ENCODE peak calls at places on chromosomes 13 and 19, in seven cellular contexts. A, C, V, J, T, E and Q are unnamed samples.

GRCh38 chr19:56866563-56866962 is 26.0 kb upstream of the PEG3 start:
- DNase-seq in A (no peak), C (no peak), V (no peak), J (no peak), T (no peak), E (no peak), Q (no peak)

GRCh38 chr13:99421271-99421670 is 80.0 kb upstream of the TM9SF2 start:
- DNase-seq in A (no peak), C (no peak), V (no peak), J (no peak), T (no peak), E (peak; percentile 34), Q (no peak)

GRCh38 chr13:21825801-21826200 is 154.9 kb downstream of the FGF9 start:
- DNase-seq in A (no peak), C (peak; percentile 18), V (no peak), J (no peak), T (no peak), E (no peak), Q (no peak)

GRCh38 chr13:35475960-35476943 is at the start of gene MAB21L1:
- DNase-seq in A (peak; percentile 83), C (peak; percentile 19), V (peak; percentile 75), J (no peak), T (peak; percentile 39), E (no peak), Q (peak; percentile 49)

GRCh38 chr13:114073881-114074551 is 58.4 kb downstream of the RASA3 start:
- DNase-seq in A (peak; percentile 38), C (no peak), V (no peak), J (no peak), T (no peak), E (peak; percentile 40), Q (no peak)

GRCh38 chr13:110138700-110139036 is 168.3 kb downstream of the COL4A1 start:
- DNase-seq in A (no peak), C (no peak), V (no peak), J (peak; percentile 21), T (no peak), E (no peak), Q (no peak)

GRCh38 chr13:39347926-39348901 is 254.8 kb downstream of the LHFPL6 start:
- DNase-seq in A (no peak), C (no peak), V (peak; percentile 20), J (no peak), T (no peak), E (no peak), Q (peak; percentile 68)

GRCh38 chr13:47598340-47598911 is 402.6 kb downstream of the SUCLA2 start:
- DNase-seq in A (no peak), C (peak; percentile 13), V (no peak), J (no peak), T (no peak), E (no peak), Q (peak; percentile 7)

GRCh38 chr19:45087531-45087930 is 5.4 kb upstream of the PPP1R37 start:
- DNase-seq in A (no peak), C (no peak), V (no peak), J (no peak), T (no peak), E (no peak), Q (no peak)

GRCh38 chr13:44574466-44574855 is 1.7 kb downstream of the TSC22D1 start:
- DNase-seq in A (no peak), C (peak; percentile 36), V (no peak), J (no peak), T (no peak), E (no peak), Q (no peak)

GRCh38 chr13:78241278-78241919 is 322.8 kb upstream of the EDNRB start:
- DNase-seq in A (no peak), C (peak; percentile 11), V (peak; percentile 72), J (peak; percentile 0), T (peak; percentile 8), E (peak; percentile 65), Q (peak; percentile 84)

GRCh38 chr13:62387642-62388041 is 972.0 kb upstream of the PCDH20 start:
- DNase-seq in A (no peak), C (peak; percentile 36), V (no peak), J (no peak), T (peak; percentile 6), E (no peak), Q (peak; percentile 51)

GRCh38 chr13:106143392-106143791 is 392.1 kb downstream of the EFNB2 start:
- DNase-seq in A (no peak), C (peak; percentile 90), V (no peak), J (no peak), T (no peak), E (no peak), Q (no peak)

GRCh38 chr19:18470153-18470552 is 32.2 kb upstream of the ISYNA1 start:
- DNase-seq in A (no peak), C (no peak), V (peak; percentile 50), J (no peak), T (no peak), E (no peak), Q (peak; percentile 79)

GRCh38 chr13:33970746-33971145 is 152.8 kb downstream of the RFC3 start:
- DNase-seq in A (no peak), C (no peak), V (no peak), J (no peak), T (no peak), E (no peak), Q (no peak)

GRCh38 chr13:20090349-20090748 is 70.5 kb downstream of the GJA3 start:
- DNase-seq in A (no peak), C (no peak), V (no peak), J (no peak), T (no peak), E (no peak), Q (no peak)

GRCh38 chr13:34152409-34152808 is 334.5 kb downstream of the RFC3 start:
- DNase-seq in A (no peak), C (no peak), V (no peak), J (no peak), T (peak; percentile 51), E (no peak), Q (no peak)

GRCh38 chr13:110758195-110758594 is 44.7 kb downstream of the ING1 start:
- DNase-seq in A (no peak), C (peak; percentile 72), V (no peak), J (no peak), T (peak; percentile 25), E (no peak), Q (no peak)

GRCh38 chr13:34303346-34303745 is 485.4 kb downstream of the RFC3 start:
- DNase-seq in A (no peak), C (no peak), V (no peak), J (no peak), T (peak; percentile 100), E (no peak), Q (no peak)

GRCh38 chr19:31175564-31176348 is 173.5 kb downstream of the TSHZ3 start:
- DNase-seq in A (no peak), C (no peak), V (no peak), J (no peak), T (no peak), E (no peak), Q (no peak)

GRCh38 chr19:53903055-53903680 is 5.9 kb upstream of the CACNG7 start:
- DNase-seq in A (no peak), C (peak; percentile 30), V (peak; percentile 72), J (no peak), T (peak; percentile 50), E (no peak), Q (peak; percentile 97)

DNA sequence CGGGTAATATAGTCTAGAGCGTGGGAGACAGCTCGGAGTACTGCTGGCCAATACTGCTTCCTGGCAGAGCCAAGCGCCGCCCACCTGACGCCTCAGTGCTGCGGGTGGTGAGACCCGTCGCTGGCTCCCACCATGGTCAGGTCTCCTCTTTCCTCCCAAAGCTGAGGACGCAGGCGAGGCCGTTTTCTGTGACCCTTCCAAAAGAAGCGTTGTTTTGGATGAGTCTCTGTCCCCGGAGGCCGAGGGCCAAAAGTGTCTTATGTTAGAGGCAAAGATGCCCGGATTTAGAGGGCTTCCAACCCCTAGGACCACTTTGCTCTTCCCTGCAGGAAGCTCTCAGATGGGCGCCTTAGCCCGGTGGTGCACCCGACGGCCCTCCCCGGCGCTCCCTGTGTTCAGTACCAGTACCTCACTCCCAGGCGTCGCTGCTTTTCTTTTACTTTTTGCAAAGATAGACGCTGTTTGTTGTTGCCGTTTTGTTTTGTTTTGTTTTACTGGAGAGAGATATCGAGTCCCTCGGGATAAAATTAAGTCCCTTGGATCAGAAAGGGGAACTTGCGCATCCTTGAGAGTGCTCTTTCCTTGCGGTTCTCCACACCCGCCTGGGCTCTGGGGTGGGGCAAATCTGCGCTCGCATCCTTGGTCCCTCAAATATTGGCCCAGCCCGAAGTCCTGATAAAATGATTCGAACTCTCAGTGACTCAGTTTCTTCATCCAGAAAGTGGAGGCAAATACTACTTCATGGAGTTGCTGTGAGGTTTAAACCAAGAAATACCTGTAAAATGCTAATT is 7.0 kb downstream of the PDX1 start:
- DNase-seq in A (no peak), C (no peak), V (no peak), J (no peak), T (no peak), E (no peak), Q (peak; percentile 62)
- H3K4me1 ChIP-seq in A (peaks cover 22% of the 10 kb centered on the region), C (no peaks in the 10 kb centered on the region), V (no peaks in the 10 kb centered on the region), J (no peaks in the 10 kb centered on the region), T (no peaks in the 10 kb centered on the region), E (peaks cover under 1% of the 10 kb centered on the region), Q (peaks cover 35% of the 10 kb centered on the region)

GRCh38 chr13:46176756-46177155 is 5.2 kb downstream of the LCP1 start:
- DNase-seq in A (no peak), C (no peak), V (no peak), J (no peak), T (no peak), E (no peak), Q (no peak)

GRCh38 chr13:46178143-46178542 is 3.8 kb downstream of the LCP1 start:
- DNase-seq in A (no peak), C (no peak), V (no peak), J (no peak), T (no peak), E (no peak), Q (no peak)

GRCh38 chr13:46180393-46180792 is 1.6 kb downstream of the LCP1 start:
- DNase-seq in A (no peak), C (no peak), V (no peak), J (no peak), T (no peak), E (no peak), Q (no peak)

GRCh38 chr13:46179576-46180368 is 2.2 kb downstream of the LCP1 start:
- DNase-seq in A (peak; percentile 73), C (no peak), V (no peak), J (no peak), T (no peak), E (peak; percentile 75), Q (no peak)

GRCh38 chr13:46178821-46179220 is 3.2 kb downstream of the LCP1 start:
- DNase-seq in A (no peak), C (no peak), V (no peak), J (no peak), T (no peak), E (no peak), Q (no peak)
- H3K4me1 ChIP-seq in A (no peaks in the 10 kb centered on the region), C (no peaks in the 10 kb centered on the region), V (no peaks in the 10 kb centered on the region), J (no peaks in the 10 kb centered on the region), T (peaks cover 8% of the 10 kb centered on the region), E (peaks cover 15% of the 10 kb centered on the region), Q (peaks cover 14% of the 10 kb centered on the region)

GRCh38 chr13:73718248-73718647 is 416.0 kb downstream of the KLF12 start:
- DNase-seq in A (no peak), C (no peak), V (no peak), J (no peak), T (no peak), E (no peak), Q (no peak)
- H3K4me1 ChIP-seq in A (peaks cover 17% of the 10 kb centered on the region), C (no peaks in the 10 kb centered on the region), V (peaks cover 8% of the 10 kb centered on the region), J (peaks cover 9% of the 10 kb centered on the region), T (peaks cover 16% of the 10 kb centered on the region), E (peaks cover 13% of the 10 kb centered on the region), Q (peaks cover 41% of the 10 kb centered on the region)

DNA sequence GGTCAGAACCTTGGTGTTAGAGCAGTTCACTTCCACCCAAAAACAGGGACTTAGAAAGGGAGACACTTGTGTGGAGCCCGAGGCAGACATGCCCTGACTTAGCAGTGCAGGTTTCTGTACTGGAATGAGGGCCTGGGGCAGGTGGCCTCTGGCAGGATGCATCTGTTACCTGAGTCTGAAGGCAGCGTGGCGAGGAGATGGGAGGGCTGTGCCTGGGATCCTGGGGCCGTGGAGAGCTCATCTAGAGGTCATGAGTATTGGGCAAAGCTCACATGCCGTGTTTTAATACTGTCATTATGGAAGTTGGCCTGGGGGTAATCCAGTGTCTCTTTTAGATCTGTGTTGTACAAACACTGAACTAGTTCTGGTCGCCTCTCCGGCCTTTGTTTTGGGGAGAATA is 21.4 kb downstream of the KDM4B start:
- DNase-seq in A (no peak), C (no peak), V (no peak), J (no peak), T (no peak), E (no peak), Q (no peak)
- H3K4me1 ChIP-seq in A (peaks cover 38% of the 10 kb centered on the region), C (peaks cover 22% of the 10 kb centered on the region), V (no peaks in the 10 kb centered on the region), J (peaks cover 5% of the 10 kb centered on the region), T (no peaks in the 10 kb centered on the region), E (peaks cover 18% of the 10 kb centered on the region), Q (no peaks in the 10 kb centered on the region)